ENCODE peak calls at places on chromosomes 2 and 18, in seven cellular contexts. R is stomach, F is PC-3, G is mammary epithelial cell, X is upper lobe of right lung, L is heart right ventricle, D is ovary. H is an unnamed sample. For H3K36me3, the result is how much of the 10 kb centered on the place peaks cover.

GRCh38 chr2:128371648-128372345 is 53.1 kb upstream of the HS6ST1 start:
- DNase-seq in R (peak), F (no peak), G (no peak), X (peak), L (no peak), D (no peak), H (no peak)

GRCh38 chr2:194135463-194135862 is 1521.6 kb upstream of the SLC39A10 start:
- DNase-seq in R (no peak), F (no peak), G (no peak), X (no peak), L (no peak), D (no peak), H (no peak)

GRCh38 chr2:88933980-88934379 is 242.5 kb downstream of the RPIA start:
- DNase-seq in R (no peak), F (peak), G (peak), X (no peak), L (no peak), D (no peak), H (no peak)

GRCh38 chr18:9130195-9130594 is 6.4 kb upstream of the ANKRD12 start:
- DNase-seq in R (no peak), F (no peak), G (no peak), X (no peak), L (no peak), D (no peak), H (no peak)

GRCh38 chr2:143946436-143947385 is 573.2 kb downstream of the ZEB2 start:
- DNase-seq in R (no peak), F (no peak), G (no peak), X (no peak), L (no peak), D (no peak), H (peak)

GRCh38 chr2:221361633-221362032 is 210.5 kb downstream of the EPHA4 start:
- DNase-seq in R (no peak), F (no peak), G (no peak), X (no peak), L (no peak), D (no peak), H (no peak)

GRCh38 chr2:235839226-235839625 is 329.0 kb downstream of the GBX2 start:
- DNase-seq in R (no peak), F (no peak), G (no peak), X (no peak), L (no peak), D (no peak), H (no peak)

GRCh38 chr2:63438171-63438570 is 150.1 kb downstream of the WDPCP start:
- DNase-seq in R (no peak), F (no peak), G (no peak), X (no peak), L (no peak), D (no peak), H (no peak)

GRCh38 chr2:33153008-33153407 is 206.3 kb downstream of the LTBP1 start:
- DNase-seq in R (no peak), F (peak), G (peak), X (no peak), L (no peak), D (no peak), H (no peak)

GRCh38 chr2:197378494-197378972 is 56.3 kb downstream of the SF3B1 start:
- DNase-seq in R (peak), F (peak), G (peak), X (no peak), L (peak), D (peak), H (no peak)

GRCh38 chr2:17740203-17740602 is 13.4 kb downstream of the SMC6 start:
- DNase-seq in R (no peak), F (no peak), G (no peak), X (no peak), L (no peak), D (no peak), H (no peak)

GRCh38 chr2:128311216-128311754 is 7.4 kb downstream of the HS6ST1 start:
- DNase-seq in R (peak), F (no peak), G (no peak), X (no peak), L (peak), D (no peak), H (no peak)

GRCh38 chr2:241741016-241741415 is 6.6 kb downstream of the D2HGDH start:
- DNase-seq in R (no peak), F (peak), G (peak), X (no peak), L (no peak), D (no peak), H (no peak)

GRCh38 chr18:79403723-79404566 is 8.2 kb downstream of the NFATC1 start:
- DNase-seq in R (no peak), F (peak), G (peak), X (peak), L (no peak), D (no peak), H (no peak)

GRCh38 chr2:211473116-211473515 is 916.7 kb downstream of the CPS1 start:
- DNase-seq in R (no peak), F (no peak), G (no peak), X (no peak), L (no peak), D (no peak), H (no peak)

GRCh38 chr18:70442933-70443332 is 154.1 kb downstream of the SOCS6 start:
- DNase-seq in R (no peak), F (peak), G (peak), X (no peak), L (no peak), D (no peak), H (no peak)

GRCh38 chr2:64854773-64855237 is 134.4 kb upstream of the SLC1A4 start:
- DNase-seq in R (no peak), F (no peak), G (no peak), X (no peak), L (peak), D (no peak), H (no peak)

GRCh38 chr2:237202288-237203030 is 116.8 kb downstream of the COPS8 start:
- DNase-seq in R (peak), F (no peak), G (no peak), X (no peak), L (no peak), D (no peak), H (no peak)

GRCh38 chr2:186129767-186130581 is 356.1 kb upstream of the ZC3H15 start:
- DNase-seq in R (no peak), F (peak), G (peak), X (no peak), L (no peak), D (no peak), H (no peak)

GRCh38 chr2:28610583-28611201 is 114.8 kb downstream of the PLB1 start:
- DNase-seq in R (peak), F (peak), G (peak), X (no peak), L (no peak), D (no peak), H (no peak)

GRCh38 chr2:38602136-38602731 is 494 bp downstream of the HNRNPLL start:
- DNase-seq in R (peak), F (peak), G (peak), X (peak), L (peak), D (peak), H (no peak)

GRCh38 chr18:23238651-23239349 is 103.5 kb downstream of the CABLES1 start:
- DNase-seq in R (no peak), F (no peak), G (no peak), X (no peak), L (no peak), D (no peak), H (no peak)

GRCh38 chr2:1157107-1157506 is 206.5 kb downstream of the SNTG2 start:
- DNase-seq in R (no peak), F (no peak), G (no peak), X (no peak), L (no peak), D (no peak), H (no peak)

GRCh38 chr2:27378809-27379290 is 1.7 kb downstream of the ZNF513 start:
- DNase-seq in R (no peak), F (no peak), G (no peak), X (no peak), L (no peak), D (no peak), H (no peak)
- H3K36me3 ChIP-seq in R (half or more), F (under half), G (under half), X (half or more), L (half or more), D (under half), H (under half)

GRCh38 chr2:151619337-151619989 is 114.8 kb downstream of the NEB start:
- DNase-seq in R (no peak), F (no peak), G (no peak), X (no peak), L (no peak), D (no peak), H (no peak)

GRCh38 chr2:151611351-151611750 is 122.9 kb downstream of the NEB start:
- DNase-seq in R (no peak), F (no peak), G (no peak), X (no peak), L (no peak), D (no peak), H (no peak)

GRCh38 chr2:151614159-151614558 is 120.1 kb downstream of the NEB start:
- DNase-seq in R (no peak), F (no peak), G (peak), X (no peak), L (no peak), D (no peak), H (no peak)

GRCh38 chr2:151614606-151615306 is 119.5 kb downstream of the NEB start:
- DNase-seq in R (no peak), F (no peak), G (no peak), X (no peak), L (no peak), D (no peak), H (no peak)

DNA sequence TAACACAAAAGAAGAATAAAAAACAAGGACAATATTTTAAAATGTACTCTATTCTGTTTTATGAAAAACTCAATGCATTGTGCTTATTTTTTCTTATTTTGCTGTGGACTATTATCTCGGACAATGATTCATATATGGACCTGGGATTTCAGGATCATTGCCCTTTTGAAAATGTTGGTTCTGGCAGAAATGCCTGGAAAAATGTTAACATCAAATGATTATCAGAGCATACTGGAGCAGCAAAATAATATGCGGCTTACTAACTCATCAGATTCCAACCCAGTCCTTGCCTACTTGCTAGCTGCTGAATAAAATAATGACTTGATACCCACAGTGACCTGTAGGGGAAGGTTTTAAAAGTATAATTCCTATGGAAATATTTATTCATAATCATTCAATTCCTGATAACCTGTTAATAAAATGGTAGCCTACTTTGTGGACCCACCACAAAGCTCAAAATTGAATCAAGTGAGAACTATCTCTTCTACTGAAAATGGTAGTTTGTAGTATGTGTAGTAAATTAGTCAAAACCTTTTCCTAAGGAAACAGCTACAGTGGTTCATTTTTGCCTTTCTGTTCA is 117.4 kb downstream of the NEB start:
- DNase-seq in R (no peak), F (no peak), G (no peak), X (no peak), L (no peak), D (no peak), H (no peak)
- TF ChIP-seq CTCF in R (no peak), F (peak), G (no peak), X (no peak), L (no peak), D (no peak), H (no peak)

GRCh38 chr2:188984126-188984525 is 10.0 kb downstream of the COL3A1 start:
- DNase-seq in R (no peak), F (peak), G (peak), X (no peak), L (no peak), D (no peak), H (peak)

GRCh38 chr2:188979730-188980123 is 5.6 kb downstream of the COL3A1 start:
- DNase-seq in R (no peak), F (no peak), G (no peak), X (no peak), L (no peak), D (no peak), H (no peak)

GRCh38 chr2:188984680-188985079 is 10.5 kb downstream of the COL3A1 start:
- DNase-seq in R (no peak), F (peak), G (no peak), X (no peak), L (no peak), D (no peak), H (peak)

GRCh38 chr2:188986839-188987238 is 12.7 kb downstream of the COL3A1 start:
- DNase-seq in R (no peak), F (no peak), G (no peak), X (no peak), L (no peak), D (no peak), H (no peak)

GRCh38 chr2:188983427-188984101 is 9.4 kb downstream of the COL3A1 start:
- DNase-seq in R (no peak), F (peak), G (no peak), X (no peak), L (no peak), D (no peak), H (peak)
- H3K4me3 ChIP-seq in R (no peak), F (no peak), G (no peak), X (no peak), L (peak), D (no peak), H (no peak)

DNA sequence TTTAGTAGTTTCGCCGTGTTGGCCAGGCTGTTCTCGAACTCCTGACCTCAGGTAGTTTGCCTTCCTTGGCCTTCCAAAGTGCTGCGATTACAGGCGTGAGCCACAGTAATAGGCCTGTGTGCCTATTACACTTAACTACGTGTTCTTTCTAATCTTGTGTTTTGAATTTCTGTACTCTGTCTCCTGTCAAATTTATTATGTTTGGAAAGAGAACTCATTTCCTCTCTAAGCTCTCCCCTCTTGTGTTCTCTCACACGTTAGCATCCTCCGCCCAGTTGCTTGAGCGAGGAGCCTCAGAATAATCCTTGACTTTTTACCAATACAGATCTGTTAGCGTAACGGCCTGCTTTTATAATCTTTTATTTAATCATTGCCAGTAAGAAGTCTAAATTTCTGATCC is 3.7 kb downstream of the ATG16L1 start:
- DNase-seq in R (no peak), F (no peak), G (no peak), X (no peak), L (no peak), D (no peak), H (no peak)
- H3K36me3 ChIP-seq in R (half or more), F (half or more), G (under half), X (half or more), L (half or more), D (under half), H (under half)

GRCh38 chr18:77068890-77069312 is 63.7 kb downstream of the MBP start:
- DNase-seq in R (no peak), F (no peak), G (peak), X (no peak), L (no peak), D (no peak), H (no peak)
- TF ChIP-seq CTCF in R (no peak), F (peak), G (no peak), X (no peak), L (no peak), D (no peak), H (no peak)

GRCh38 chr2:203650860-203651613 is 55.4 kb upstream of the CD28 start:
- DNase-seq in R (peak), F (peak), G (peak), X (no peak), L (peak), D (no peak), H (no peak)

GRCh38 chr2:203646961-203647360 is 59.5 kb upstream of the CD28 start:
- DNase-seq in R (no peak), F (no peak), G (no peak), X (no peak), L (no peak), D (no peak), H (no peak)

GRCh38 chr2:203648273-203648672 is 58.2 kb upstream of the CD28 start:
- DNase-seq in R (no peak), F (peak), G (no peak), X (no peak), L (no peak), D (no peak), H (no peak)

GRCh38 chr2:203647579-203647978 is 58.9 kb upstream of the CD28 start:
- DNase-seq in R (no peak), F (no peak), G (no peak), X (no peak), L (no peak), D (no peak), H (no peak)

GRCh38 chr2:203649176-203649814 is 57.1 kb upstream of the CD28 start:
- DNase-seq in R (no peak), F (no peak), G (peak), X (no peak), L (no peak), D (no peak), H (no peak)
- H3K4me3 ChIP-seq in R (no peak), F (no peak), G (no peak), X (no peak), L (no peak), D (no peak), H (no peak)

H was measured in BJ.